ENCODE peak calls at places on chromosomes 12 and 14, in five cellular contexts. N is K562, J is HCT116, R is HepG2, M is SK-N-SH. V is an unnamed sample.
A peak's percentile ranks its signal among the peaks of the same experiment; 100 is the strongest.

GRCh38 chr14:89165189-89165809 is 251.7 kb downstream of the FOXN3 start:
- DNase-seq in M (no peak), J (no peak), N (peak; percentile 81), R (no peak), V (peak; percentile 64)

GRCh38 chr12:70919597-70920035 is 922 bp downstream of the PTPRR start:
- DNase-seq in M (peak; percentile 48), N (no peak), J (no peak), R (no peak), V (no peak)

GRCh38 chr12:6205761-6206160 is 5.6 kb downstream of the CD9 start:
- DNase-seq in N (no peak), J (no peak), R (no peak), M (no peak), V (no peak)

GRCh38 chr14:69460093-69460701 is 24.3 kb upstream of the PLEKHD1 start:
- DNase-seq in J (peak; percentile 63), N (peak; percentile 42), R (peak; percentile 73), M (peak; percentile 70), V (peak; percentile 40)

GRCh38 chr14:102764220-102764671 is 13.0 kb upstream of the TRAF3 start:
- DNase-seq in R (no peak), J (no peak), N (no peak), M (no peak), V (no peak)

GRCh38 chr12:127277882-127278281 is 989.1 kb upstream of the TMEM132C start:
- DNase-seq in N (no peak), R (no peak), M (no peak), J (no peak), V (no peak)

GRCh38 chr12:53743277-53744129 is 8.3 kb downstream of the CISTR start:
- DNase-seq in N (peak; percentile 82), R (peak; percentile 56), M (peak; percentile 89), J (no peak), V (peak; percentile 38)

GRCh38 chr12:106974525-106974924 is 12.4 kb downstream of the MTERF2 start:
- DNase-seq in M (no peak), J (no peak), N (no peak), R (peak; percentile 76), V (no peak)

GRCh38 chr12:53147653-53148052 is 32.9 kb upstream of the ZNF740 start:
- DNase-seq in M (no peak), R (no peak), J (no peak), N (no peak), V (no peak)

GRCh38 chr12:100672075-100672592 is 98.7 kb downstream of the GAS2L3 start:
- DNase-seq in R (peak; percentile 24), J (no peak), N (peak; percentile 47), M (peak; percentile 30), V (peak; percentile 3)

GRCh38 chr12:77973579-77973978 is 142.9 kb downstream of the NAV3 start:
- DNase-seq in J (no peak), R (no peak), M (no peak), N (no peak), V (no peak)

GRCh38 chr12:126067930-126068329 is 1002.7 kb downstream of the AACS start:
- DNase-seq in N (no peak), J (no peak), R (no peak), M (no peak), V (no peak)

DNA sequence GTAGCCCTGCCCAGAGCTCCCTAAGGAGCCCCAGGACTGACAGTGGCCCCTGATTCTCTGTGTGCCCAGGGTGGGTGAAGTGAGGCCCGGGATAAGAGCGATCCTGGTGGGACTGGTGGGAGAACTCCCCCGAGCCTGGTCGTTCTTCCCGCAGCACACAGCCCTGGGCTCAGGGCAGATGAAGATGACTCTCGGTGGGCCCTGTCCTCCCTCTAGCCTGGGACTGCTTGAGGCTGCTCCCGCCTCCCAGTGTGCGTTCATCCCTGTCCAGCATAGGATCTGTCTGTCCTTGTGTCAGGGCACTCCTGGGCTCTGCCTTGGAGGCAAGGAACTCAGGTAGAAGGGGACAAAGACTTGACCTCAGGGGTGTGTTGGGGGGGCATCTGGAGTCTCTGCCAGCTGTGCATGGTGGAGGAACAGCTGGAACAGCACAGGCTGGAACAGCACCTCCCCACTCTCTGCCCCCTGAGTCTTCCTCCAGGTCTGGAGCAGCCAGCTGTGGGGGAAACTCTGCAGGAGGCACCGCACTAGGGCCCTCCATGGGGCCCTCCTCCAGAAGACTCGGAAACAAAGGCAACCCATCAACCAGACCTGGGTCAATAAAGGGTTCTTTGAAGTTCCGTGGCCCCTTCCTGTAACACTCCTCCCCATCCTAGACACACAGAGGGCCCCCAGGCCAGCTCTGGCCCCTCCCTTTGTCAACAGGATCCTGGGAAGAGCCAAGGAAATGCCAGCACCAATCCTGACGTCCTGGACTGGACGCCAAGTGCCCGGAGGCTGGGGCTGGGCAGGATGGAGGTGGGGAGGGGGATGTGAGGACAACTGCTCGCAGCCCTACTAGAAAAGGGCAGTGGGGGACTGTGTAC is 15.9 kb downstream of the FAIM2 start:
- DNase-seq in M (no peak), J (no peak), R (peak; percentile 55), N (no peak), V (no peak)
- H3K4me3 ChIP-seq in M (no peak overlapping the region), J (no peak overlapping the region), R (no peak overlapping the region), N (no peak overlapping the region), V (no peak overlapping the region)

DNA sequence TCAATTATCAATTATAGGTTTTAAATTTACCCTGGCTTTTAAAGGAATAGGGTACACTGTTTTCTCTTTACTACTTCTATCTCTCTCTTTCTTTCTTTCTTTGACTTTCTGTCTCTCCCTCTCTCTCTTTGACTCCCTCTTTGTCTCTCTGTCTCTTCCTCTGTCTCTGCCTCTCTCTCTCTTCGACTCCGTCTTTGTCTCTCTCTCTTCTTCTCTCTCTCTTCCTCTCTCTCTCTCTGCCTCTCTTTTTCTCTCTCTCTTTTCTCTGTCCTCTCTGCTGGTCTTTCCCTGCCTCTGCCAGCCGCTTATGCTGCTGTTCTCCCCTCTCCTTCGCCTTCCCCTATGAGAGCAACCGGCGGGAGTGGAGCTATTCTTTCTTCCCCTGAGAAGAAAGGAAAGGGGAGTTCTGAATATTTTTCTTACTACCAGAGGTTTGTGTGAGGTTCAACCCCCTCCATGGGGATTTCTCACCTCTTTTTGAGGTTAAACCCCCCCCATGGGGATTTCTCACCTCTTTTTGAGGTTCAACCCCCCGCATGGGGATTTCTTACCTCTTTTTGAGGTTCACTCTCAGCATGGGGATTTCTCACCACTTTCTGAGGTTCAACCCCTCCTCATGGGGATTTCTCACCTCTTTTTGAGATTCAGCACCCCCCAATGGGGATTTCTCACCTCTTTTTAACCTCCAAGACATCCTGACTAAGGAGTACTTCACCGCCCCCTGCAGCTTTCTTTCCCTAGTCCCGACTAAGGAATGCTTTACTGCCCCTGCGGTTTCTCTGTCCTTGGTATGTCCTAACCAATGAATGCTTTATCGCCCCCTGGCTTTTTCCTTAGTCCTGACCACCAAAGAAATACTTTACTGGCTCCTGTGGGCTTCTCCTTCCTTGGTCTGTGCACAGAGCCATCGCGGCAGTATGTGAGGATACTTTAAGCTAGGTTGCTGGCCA is 27.4 kb upstream of the DDHD1 start:
- DNase-seq in R (peak; percentile 15), M (no peak), J (peak; percentile 76), N (peak; percentile 14), V (no peak)
- TF ChIP-seq REST in R (no peak), M (no peak), J (no peak), N (no peak), V (no peak)

GRCh38 chr14:51870620-51871019 is 10.2 kb downstream of the GNG2 start:
- DNase-seq in J (no peak), M (no peak), N (no peak), R (no peak), V (no peak)
- TF ChIP-seq POLR2AphosphoS5 in J (no peak), M (no peak), N (no peak), R (no peak), V (no peak)

GRCh38 chr14:100296106-100296651 is 10.1 kb downstream of the SLC25A29 start:
- DNase-seq in M (no peak), N (no peak), J (no peak), R (no peak), V (peak; percentile 85)

GRCh38 chr14:100299238-100299560 is 7.0 kb downstream of the SLC25A29 start:
- DNase-seq in M (no peak), N (no peak), J (no peak), R (no peak), V (no peak)

GRCh38 chr14:100298551-100299237 is 7.5 kb downstream of the SLC25A29 start:
- DNase-seq in M (no peak), N (no peak), R (no peak), J (no peak), V (no peak)

GRCh38 chr14:100295376-100296105 is 10.7 kb downstream of the SLC25A29 start:
- DNase-seq in N (no peak), J (no peak), M (no peak), R (no peak), V (no peak)

DNA sequence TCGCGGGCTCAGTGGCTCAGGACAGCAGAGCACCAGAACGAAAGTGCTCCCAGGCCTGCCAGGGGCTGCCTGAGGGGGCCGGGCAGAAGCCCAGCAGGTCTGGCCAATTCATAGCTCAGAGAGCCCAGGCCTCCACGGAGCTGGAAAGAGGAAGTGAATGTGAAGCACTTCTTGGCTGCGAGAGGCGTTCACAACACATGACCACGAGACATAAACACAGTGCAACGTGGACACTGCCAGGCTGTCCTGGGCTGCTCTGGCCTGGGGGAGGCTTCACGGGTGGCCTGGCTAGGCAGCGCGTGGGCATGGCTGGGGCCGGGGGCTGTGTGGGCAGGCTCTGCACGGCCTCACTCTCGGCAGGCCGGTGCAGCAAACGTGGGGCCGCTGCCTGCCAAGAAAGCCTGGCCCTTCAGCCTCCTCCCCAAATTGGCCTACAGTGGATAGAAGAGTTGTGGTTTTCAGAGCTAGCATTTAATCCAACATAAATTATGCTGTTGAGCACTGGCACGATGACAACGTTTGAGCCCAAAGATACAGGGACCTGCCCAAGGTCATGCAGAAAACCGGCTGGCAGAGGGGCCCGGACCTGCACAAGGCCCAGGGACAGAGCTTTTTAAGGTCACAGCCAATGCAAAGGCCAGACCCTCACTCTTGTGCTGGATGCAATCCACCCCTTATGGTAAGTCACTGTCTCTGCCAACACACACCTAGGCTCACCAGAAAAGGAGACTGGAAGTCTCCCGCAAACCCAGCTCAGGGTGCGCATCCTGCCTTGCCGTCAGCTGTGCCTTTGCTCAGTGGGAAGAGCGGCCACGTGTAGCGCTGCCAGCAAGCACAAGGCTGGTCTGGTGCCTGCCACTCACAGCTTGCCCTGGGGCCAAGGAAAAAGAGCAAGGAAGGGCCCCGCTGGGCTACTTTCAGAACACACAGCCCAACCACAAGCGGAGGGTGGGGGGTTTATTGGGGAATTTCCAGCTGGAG is 8.6 kb downstream of the SLC25A29 start:
- DNase-seq in M (peak; percentile 30), N (no peak), R (no peak), J (no peak), V (peak; percentile 67)
- H3K4me3 ChIP-seq in M (no peak overlapping the region), N (no peak overlapping the region), R (no peak overlapping the region), J (no peak overlapping the region), V (no peak overlapping the region)

V was measured in HL-60.